ENCODE peak calls at places on chromosomes 7 and 10, in nine cellular contexts. T is HCT116, Q is GM23338, O is A549, D is HL-60, N is SK-N-SH, W is GM12878, X is HepG2, H is K562. K is an unnamed sample.

GRCh38 chr10:70756710-70757360 is 28.3 kb downstream of the TBATA start:
- DNase-seq in T (no peak), Q (no peak), O (no peak), D (no peak), N (no peak), W (no peak), X (no peak), H (no peak), K (no peak)

GRCh38 chr10:24981161-24981710 is 28.8 kb upstream of the PRTFDC1 start:
- DNase-seq in T (no peak), Q (no peak), O (no peak), D (no peak), N (no peak), W (no peak), X (no peak), H (no peak), K (no peak)

GRCh38 chr7:56199639-56200038 is 83.4 kb upstream of the NUPR2 start:
- DNase-seq in T (no peak), Q (no peak), O (no peak), D (no peak), N (no peak), W (no peak), X (no peak), H (no peak), K (no peak)

GRCh38 chr7:99674995-99675742 is 4.6 kb downstream of the CYP3A5 start:
- DNase-seq in T (no peak), Q (peak; percentile 5), O (no peak), D (no peak), N (no peak), W (no peak), X (no peak), H (no peak), K (no peak)

GRCh38 chr10:19231034-19231433 is 182.4 kb downstream of the MALRD1 start:
- DNase-seq in T (no peak), Q (peak; percentile 47), O (no peak), D (no peak), N (no peak), W (no peak), X (no peak), H (no peak), K (no peak)

GRCh38 chr7:6419310-6419773 is 28.4 kb downstream of the DAGLB start:
- DNase-seq in T (no peak), Q (no peak), O (no peak), D (no peak), N (no peak), W (no peak), X (no peak), H (no peak), K (no peak)

GRCh38 chr7:13912740-13913320 is 76.6 kb downstream of the ETV1 start:
- DNase-seq in T (no peak), Q (no peak), O (no peak), D (no peak), N (peak; percentile 27), W (no peak), X (no peak), H (no peak), K (no peak)

GRCh38 chr10:25112016-25112415 is 62.8 kb upstream of the GPR158 start:
- DNase-seq in T (no peak), Q (no peak), O (no peak), D (no peak), N (no peak), W (no peak), X (no peak), H (no peak), K (no peak)

GRCh38 chr10:43208147-43209063 is 58.5 kb downstream of the RASGEF1A start:
- DNase-seq in T (no peak), Q (no peak), O (no peak), D (no peak), N (peak; percentile 12), W (no peak), X (no peak), H (no peak), K (no peak)

GRCh38 chr7:2175514-2175913 is 57.2 kb downstream of the MAD1L1 start:
- DNase-seq in T (no peak), Q (peak; percentile 33), O (peak; percentile 33), D (no peak), N (peak; percentile 81), W (no peak), X (peak; percentile 12), H (no peak), K (no peak)

GRCh38 chr7:33601884-33602283 is 303.5 kb upstream of the BMPER start:
- DNase-seq in T (no peak), Q (no peak), O (no peak), D (no peak), N (no peak), W (no peak), X (no peak), H (no peak), K (no peak)

GRCh38 chr10:96369890-96370574 is 11.2 kb upstream of the OPALIN start:
- DNase-seq in T (no peak), Q (peak; percentile 12), O (peak; percentile 48), D (no peak), N (no peak), W (no peak), X (no peak), H (no peak), K (no peak)
- TF ChIP-seq REST in T (no peak), Q (no peak), O (no peak), D (no peak), N (no peak), W (no peak), X (no peak), H (no peak), K (no peak)

GRCh38 chr7:111242361-111242760 is 151.4 kb downstream of the LRRN3 start:
- DNase-seq in T (no peak), Q (no peak), O (no peak), D (no peak), N (no peak), W (no peak), X (no peak), H (no peak), K (no peak)

GRCh38 chr7:111240371-111240770 is 149.4 kb downstream of the LRRN3 start:
- DNase-seq in T (no peak), Q (no peak), O (no peak), D (no peak), N (no peak), W (no peak), X (no peak), H (no peak), K (no peak)

GRCh38 chr7:111238891-111239290 is 148.0 kb downstream of the LRRN3 start:
- DNase-seq in T (no peak), Q (no peak), O (no peak), D (no peak), N (no peak), W (no peak), X (no peak), H (no peak), K (no peak)

GRCh38 chr7:111235709-111236108 is 144.8 kb downstream of the LRRN3 start:
- DNase-seq in T (no peak), Q (no peak), O (no peak), D (no peak), N (no peak), W (no peak), X (no peak), H (no peak), K (no peak)

GRCh38 chr7:111239437-111239836 is 148.5 kb downstream of the LRRN3 start:
- DNase-seq in T (no peak), Q (no peak), O (no peak), D (no peak), N (peak; percentile 12), W (no peak), X (no peak), H (no peak), K (no peak)
- H3K4me3 ChIP-seq in T (no peak overlapping the region), Q (no peak overlapping the region), O (no peak overlapping the region), D (no peak overlapping the region), N (peak overlapping the region; percentile 33), W (no peak overlapping the region), X (no peak overlapping the region), H (no peak overlapping the region), K (no peak overlapping the region)

GRCh38 chr7:137399827-137400823 is 56.6 kb upstream of the PTN start:
- DNase-seq in T (no peak), Q (no peak), O (no peak), D (no peak), N (no peak), W (no peak), X (no peak), H (no peak), K (no peak)
- TF ChIP-seq REST in T (no peak), Q (no peak), O (no peak), D (no peak), N (no peak), W (no peak), X (no peak), H (no peak), K (no peak)

GRCh38 chr10:97274828-97275227 is 17.6 kb downstream of the ARHGAP19 start:
- DNase-seq in T (no peak), Q (no peak), O (no peak), D (no peak), N (no peak), W (no peak), X (no peak), H (no peak), K (no peak)
- H3K4me3 ChIP-seq in T (no peak overlapping the region), Q (no peak overlapping the region), O (no peak overlapping the region), D (no peak overlapping the region), N (no peak overlapping the region), W (no peak overlapping the region), X (no peak overlapping the region), H (no peak overlapping the region), K (no peak overlapping the region)

GRCh38 chr7:854118-854775 is 22.0 kb downstream of the SUN1 start:
- DNase-seq in T (no peak), Q (no peak), O (no peak), D (no peak), N (no peak), W (no peak), X (no peak), H (no peak), K (no peak)
- TF ChIP-seq REST in T (no peak), Q (no peak), O (no peak), D (no peak), N (no peak), W (no peak), X (no peak), H (no peak), K (no peak)

GRCh38 chr10:100736809-100737358 is 8.5 kb upstream of the PAX2 start:
- DNase-seq in T (no peak), Q (peak; percentile 46), O (no peak), D (no peak), N (no peak), W (no peak), X (no peak), H (no peak), K (no peak)
- H3K4me3 ChIP-seq in T (no peak overlapping the region), Q (peak overlapping the region; percentile 49), O (no peak overlapping the region), D (no peak overlapping the region), N (peak overlapping the region; percentile 12), W (no peak overlapping the region), X (no peak overlapping the region), H (no peak overlapping the region), K (peak overlapping the region; percentile 77)

DNA sequence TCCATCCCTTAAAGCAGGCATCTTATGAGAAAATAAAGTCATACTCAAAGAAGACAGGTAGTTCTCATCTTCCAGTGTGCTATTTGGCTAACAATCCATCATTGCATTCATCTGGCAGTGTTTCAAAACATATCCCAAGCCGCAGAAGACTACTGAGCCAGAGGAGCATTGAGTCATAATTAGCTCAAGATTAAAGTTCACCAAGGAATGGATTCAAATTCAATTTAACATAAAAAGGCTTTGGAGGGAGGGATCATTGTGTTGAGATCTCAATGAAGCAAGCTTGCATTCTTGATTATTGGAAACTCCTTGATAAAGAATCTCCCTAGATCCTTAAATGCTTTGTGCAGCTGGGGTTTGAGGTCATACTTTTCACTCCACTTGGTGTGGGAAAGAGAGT is 142.8 kb upstream of the SEMA3A start:
- DNase-seq in T (no peak), Q (no peak), O (no peak), D (no peak), N (no peak), W (no peak), X (no peak), H (no peak), K (no peak)
- TF ChIP-seq REST in T (no peak), Q (no peak), O (no peak), D (no peak), N (no peak), W (no peak), X (no peak), H (no peak), K (no peak)

K was measured in Panc1.